ENCODE peak calls at places on chromosome 20, in five cellular contexts. B is Right ventricle myocardium inferior; K is cerebellum; P is globus pallidus; F is activated naive CD4-positive, alpha-beta T cell treated with Interleukin-2 at 50 U/mL for 16 hours. D is an unnamed sample.

GRCh38 chr20:50916257-50916656 is 15.0 kb downstream of the ADNP start:
- DNase-seq in B (no peak), K (no peak), P (no peak), F (no peak), D (no peak)

GRCh38 chr20:11992426-11992825 is 74.7 kb downstream of the BTBD3 start:
- DNase-seq in F (no peak), K (no peak), P (peak; percentile 81), B (no peak), D (peak; percentile 78)

GRCh38 chr20:33650111-33650752 is 11.9 kb upstream of the C20orf144 start:
- DNase-seq in K (no peak), P (no peak), B (no peak), F (no peak), D (no peak)

GRCh38 chr20:18773566-18773965 is 40.0 kb upstream of the SCP2D1 start:
- DNase-seq in P (no peak), F (no peak), B (no peak), K (no peak), D (no peak)

GRCh38 chr20:25223179-25223661 is 24.7 kb upstream of the PYGB start:
- DNase-seq in F (peak; percentile 56), K (no peak), B (no peak), P (no peak), D (no peak)

GRCh38 chr20:48681882-48682426 is 145.8 kb downstream of the PREX1 start:
- DNase-seq in B (no peak), F (no peak), P (no peak), K (no peak), D (no peak)

GRCh38 chr20:24764027-24764797 is 184.9 kb upstream of the CST7 start:
- DNase-seq in B (no peak), K (no peak), P (no peak), F (no peak), D (no peak)

GRCh38 chr20:42134265-42135098 is 516.3 kb upstream of the CHD6 start:
- DNase-seq in P (no peak), B (no peak), F (no peak), K (no peak), D (no peak)